ENCODE peak calls at places on chromosome 2, in four cellular contexts. U, W, E and I are unnamed samples.

GRCh38 chr2:67451086-67451832 is 54.1 kb downstream of the ETAA1 start:
- DNase-seq in U (peak; percentile 8), W (no peak), E (no peak), I (no peak)

GRCh38 chr2:238294046-238294392 is 5.6 kb upstream of the PER2 start:
- DNase-seq in U (no peak), W (no peak), E (no peak), I (no peak)

GRCh38 chr2:55837073-55837472 is 86.5 kb downstream of the EFEMP1 start:
- DNase-seq in U (no peak), W (peak; percentile 23), E (no peak), I (no peak)

GRCh38 chr2:138559648-138560047 is 58.1 kb downstream of the SPOPL start:
- DNase-seq in U (no peak), W (no peak), E (no peak), I (no peak)

GRCh38 chr2:16282511-16282910 is 342.2 kb downstream of the MYCN start:
- DNase-seq in U (no peak), W (no peak), E (no peak), I (no peak)

GRCh38 chr2:69227717-69228116 is 159.3 kb downstream of the GFPT1 start:
- DNase-seq in U (no peak), W (no peak), E (no peak), I (peak; percentile 7)

GRCh38 chr2:111168528-111168929 is 47.8 kb downstream of the BCL2L11 start:
- DNase-seq in U (peak; percentile 58), W (peak; percentile 87), E (peak; percentile 68), I (peak; percentile 48)

GRCh38 chr2:133452561-133452960 is 115.7 kb downstream of the NCKAP5 start:
- DNase-seq in U (no peak), W (no peak), E (no peak), I (no peak)

GRCh38 chr2:12579018-12579417 is 137.7 kb upstream of the TRIB2 start:
- DNase-seq in U (no peak), W (no peak), E (no peak), I (no peak)

GRCh38 chr2:2738276-2738675 is 407.2 kb upstream of the MYT1L start:
- DNase-seq in U (no peak), W (no peak), E (no peak), I (no peak)
- TF ChIP-seq POLR2A in U (no peak), W (no peak), E (no peak), I (no peak)

DNA sequence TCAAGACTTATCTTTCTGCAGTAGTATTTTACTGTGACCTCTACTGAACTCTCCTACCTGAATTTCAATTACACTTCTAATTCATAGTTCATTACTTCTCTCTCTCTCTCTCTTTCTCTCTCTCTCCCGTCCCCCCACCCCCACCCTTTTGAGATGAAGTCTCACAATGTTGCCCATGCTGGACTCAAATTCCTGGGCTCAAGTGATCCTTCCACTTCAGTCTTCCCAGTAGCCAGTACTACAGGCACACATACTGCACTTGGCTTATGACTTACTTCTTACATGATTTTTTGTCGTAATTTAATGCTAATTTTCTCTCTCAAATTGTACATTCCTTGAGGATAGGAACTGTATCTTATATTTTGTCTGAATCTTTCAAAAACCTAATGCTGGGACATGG is 6.0 kb upstream of the HIBCH start:
- DNase-seq in U (no peak), W (no peak), E (no peak), I (no peak)
- TF ChIP-seq REST in U (no peak), W (no peak), E (no peak), I (no peak)

GRCh38 chr2:10136187-10136934 is 13.8 kb downstream of the RRM2 start:
- DNase-seq in U (no peak), W (peak; percentile 76), E (no peak), I (no peak)

GRCh38 chr2:10135296-10136089 is 13.0 kb downstream of the RRM2 start:
- DNase-seq in U (no peak), W (peak; percentile 42), E (no peak), I (no peak)

GRCh38 chr2:10132043-10132575 is 9.6 kb downstream of the RRM2 start:
- DNase-seq in U (no peak), W (no peak), E (no peak), I (no peak)

GRCh38 chr2:10132596-10132995 is 10.1 kb downstream of the RRM2 start:
- DNase-seq in U (no peak), W (no peak), E (no peak), I (no peak)

GRCh38 chr2:10133007-10133647 is 10.6 kb downstream of the RRM2 start:
- DNase-seq in U (no peak), W (peak; percentile 67), E (no peak), I (no peak)
- TF ChIP-seq POLR2A in U (no peak), W (peak; percentile 64), E (peak; percentile 66), I (no peak)

DNA sequence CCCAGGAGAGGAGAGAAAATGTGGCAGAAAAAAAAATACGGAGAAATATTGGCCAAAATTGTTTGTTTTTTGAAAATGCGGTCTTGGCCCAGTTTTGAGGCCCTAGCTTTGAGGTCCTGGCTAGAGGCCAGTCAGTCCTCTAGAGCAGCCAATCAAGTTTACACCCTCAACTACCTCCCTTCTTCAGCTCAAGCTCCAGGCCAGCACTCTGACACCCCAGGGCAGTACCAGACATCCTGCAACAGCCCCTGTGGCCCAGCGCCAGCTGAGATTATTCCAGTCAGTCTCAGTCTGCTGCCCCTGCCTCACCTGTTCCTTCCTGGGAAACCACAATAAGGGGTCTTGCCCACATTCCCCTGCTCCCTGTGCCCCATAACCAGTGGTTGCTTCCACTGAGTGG is 107.7 kb downstream of the UGGT1 start:
- DNase-seq in U (no peak), W (no peak), E (no peak), I (no peak)
- TF ChIP-seq REST in U (no peak), W (no peak), E (no peak), I (no peak)